ENCODE peak calls at places on chromosomes 3 and 15, in four cellular contexts. G is transverse colon, A is uterus, V is tibial nerve. F is an unnamed sample.

GRCh38 chr3:55183259-55183658 is 255.4 kb upstream of the LRTM1 start:
- DNase-seq in V (no peak), A (no peak), G (no peak), F (no peak)

GRCh38 chr3:16248556-16248955 is 16.2 kb downstream of the DPH3 start:
- DNase-seq in G (no peak), V (no peak), A (no peak), F (no peak)

GRCh38 chr3:180433172-180433571 is 168.8 kb upstream of the TTC14 start:
- DNase-seq in G (no peak), A (no peak), V (no peak), F (no peak)

GRCh38 chr3:12900885-12901411 is 59.6 kb upstream of the RPL32 start:
- DNase-seq in V (no peak), A (no peak), G (no peak), F (no peak)

GRCh38 chr15:74318376-74319137 is 48.9 kb downstream of the CYP11A1 start:
- DNase-seq in G (no peak), V (no peak), A (peak; percentile 36), F (peak; percentile 73)

GRCh38 chr3:117192888-117193287 is 483.3 kb downstream of the TUSC7 start:
- DNase-seq in A (no peak), G (no peak), V (no peak), F (no peak)

GRCh38 chr15:67820992-67821783 is 4.1 kb upstream of the SKOR1 start:
- DNase-seq in G (peak; percentile 32), V (peak; percentile 39), A (peak; percentile 45), F (peak; percentile 72)

GRCh38 chr3:46410669-46411068 is 3.6 kb downstream of the CCRL2 start:
- DNase-seq in A (no peak), V (no peak), G (no peak), F (no peak)

GRCh38 chr3:47542614-47543173 is 29.2 kb upstream of the ELP6 start:
- DNase-seq in A (peak; percentile 68), G (peak; percentile 14), V (no peak), F (no peak)

GRCh38 chr3:135456182-135456790 is 509.2 kb upstream of the PPP2R3A start:
- DNase-seq in G (no peak), V (no peak), A (no peak), F (no peak)

GRCh38 chr15:84818221-84819131 is 1.3 kb downstream of the ALPK3 start:
- DNase-seq in G (no peak), A (no peak), V (no peak), F (no peak)

GRCh38 chr15:89002281-89002761 is 85.9 kb upstream of the ABHD2 start:
- DNase-seq in V (no peak), G (peak; percentile 47), A (no peak), F (peak; percentile 30)

GRCh38 chr3:69294014-69294771 is 91.7 kb downstream of the FRMD4B start:
- DNase-seq in V (no peak), A (no peak), G (no peak), F (no peak)

GRCh38 chr3:124688580-124689454 is 41.4 kb upstream of the UMPS start:
- DNase-seq in A (peak; percentile 64), G (peak; percentile 83), V (peak; percentile 67), F (peak; percentile 68)

GRCh38 chr3:101383156-101383575 is 62.8 kb upstream of the IMPG2 start:
- DNase-seq in V (no peak), A (peak; percentile 49), G (no peak), F (no peak)

GRCh38 chr3:138180375-138181029 is 5.8 kb upstream of the DBR1 start:
- DNase-seq in A (no peak), V (no peak), G (peak; percentile 26), F (no peak)

GRCh38 chr3:30401971-30402370 is 204.4 kb upstream of the TGFBR2 start:
- DNase-seq in V (peak; percentile 13), G (no peak), A (no peak), F (peak; percentile 14)

GRCh38 chr3:158167737-158168469 is 58.0 kb downstream of the RSRC1 start:
- DNase-seq in G (no peak), V (no peak), A (no peak), F (no peak)

GRCh38 chr15:52559583-52559982 is 9.2 kb downstream of the ARPP19 start:
- DNase-seq in A (no peak), V (no peak), G (no peak), F (no peak)

GRCh38 chr15:51077565-51078153 is 17.0 kb downstream of the TNFAIP8L3 start:
- DNase-seq in V (peak; percentile 64), G (peak; percentile 71), A (peak; percentile 86), F (peak; percentile 71)

GRCh38 chr15:81049835-81050234 is 49.1 kb downstream of the TLNRD1 start:
- DNase-seq in A (no peak), V (no peak), G (no peak), F (no peak)

GRCh38 chr3:4808637-4809036 is 170.6 kb upstream of the BHLHE40 start:
- DNase-seq in G (no peak), V (no peak), A (no peak), F (no peak)

GRCh38 chr15:42371125-42371524 is 11.8 kb downstream of the CAPN3 start:
- DNase-seq in V (no peak), G (no peak), A (no peak), F (no peak)

GRCh38 chr3:120244834-120245225 is 40.2 kb downstream of the GPR156 start:
- DNase-seq in A (no peak), G (no peak), V (no peak), F (no peak)

GRCh38 chr3:43316783-43317460 is 30.6 kb downstream of the SNRK start:
- DNase-seq in G (no peak), A (no peak), V (no peak), F (no peak)

GRCh38 chr3:8549354-8549753 is 47.7 kb downstream of the LMCD1 start:
- DNase-seq in G (no peak), A (no peak), V (no peak), F (no peak)

GRCh38 chr3:8550619-8551018 is 49.0 kb downstream of the LMCD1 start:
- DNase-seq in V (peak; percentile 24), A (peak; percentile 66), G (no peak), F (no peak)

GRCh38 chr3:8546609-8547008 is 45.0 kb downstream of the LMCD1 start:
- DNase-seq in A (no peak), G (no peak), V (no peak), F (no peak)

GRCh38 chr3:8552223-8552762 is 50.7 kb downstream of the LMCD1 start:
- DNase-seq in G (no peak), A (no peak), V (no peak), F (no peak)

DNA sequence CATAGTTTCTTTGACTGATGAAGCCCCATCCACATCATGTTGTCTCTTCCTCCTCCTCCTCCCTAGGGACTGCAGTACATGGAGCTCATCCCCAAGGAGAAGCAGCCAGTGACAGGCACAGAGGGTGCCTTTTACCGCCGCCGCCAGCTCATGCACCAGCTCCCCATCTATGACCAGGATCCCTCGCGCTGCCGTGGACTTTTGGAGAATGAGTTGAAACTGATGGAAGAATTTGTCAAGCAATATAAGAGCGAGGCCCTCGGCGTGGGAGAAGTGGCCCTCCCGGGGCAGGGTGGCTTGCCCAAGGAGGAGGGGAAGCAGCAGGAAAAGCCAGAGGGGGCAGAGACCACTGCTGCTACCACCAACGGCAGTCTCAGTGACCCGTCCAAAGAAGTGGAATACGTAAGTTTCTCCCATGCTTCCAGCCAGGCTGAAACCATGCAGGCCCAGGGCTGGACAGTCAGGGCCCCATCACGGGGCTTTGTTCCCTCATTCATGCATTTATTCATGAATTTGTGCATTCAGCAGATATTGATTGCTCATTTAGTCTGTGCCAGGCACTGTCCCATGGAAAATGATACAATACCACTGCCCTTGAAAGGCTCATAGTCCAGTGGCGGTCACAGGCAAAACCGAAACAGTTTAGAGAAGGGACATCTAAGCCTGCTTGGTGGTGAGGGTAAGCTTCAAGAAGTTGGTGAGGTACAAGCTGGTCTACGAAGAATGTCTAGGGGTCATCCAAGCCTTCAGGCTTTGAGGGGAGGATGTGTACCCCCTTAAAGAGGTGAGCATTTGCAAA is 47.1 kb downstream of the LMCD1 start:
- DNase-seq in G (no peak), A (no peak), V (no peak), F (no peak)
- H3K36me3 ChIP-seq in G (no peaks in the 10 kb centered on the region), A (no peaks in the 10 kb centered on the region), V (peaks cover 83% of the 10 kb centered on the region), F (peaks cover 8% of the 10 kb centered on the region)

GRCh38 chr15:64619880-64620839 is 155.2 kb downstream of the RBPMS2 start:
- DNase-seq in V (no peak), G (no peak), A (no peak), F (no peak)

GRCh38 chr15:64624242-64624641 is 151.1 kb downstream of the RBPMS2 start:
- DNase-seq in V (no peak), A (no peak), G (no peak), F (no peak)

GRCh38 chr15:64620991-64621495 is 154.3 kb downstream of the RBPMS2 start:
- DNase-seq in A (no peak), V (no peak), G (no peak), F (no peak)

GRCh38 chr15:64623347-64624024 is 151.9 kb downstream of the RBPMS2 start:
- DNase-seq in G (no peak), A (no peak), V (no peak), F (no peak)

DNA sequence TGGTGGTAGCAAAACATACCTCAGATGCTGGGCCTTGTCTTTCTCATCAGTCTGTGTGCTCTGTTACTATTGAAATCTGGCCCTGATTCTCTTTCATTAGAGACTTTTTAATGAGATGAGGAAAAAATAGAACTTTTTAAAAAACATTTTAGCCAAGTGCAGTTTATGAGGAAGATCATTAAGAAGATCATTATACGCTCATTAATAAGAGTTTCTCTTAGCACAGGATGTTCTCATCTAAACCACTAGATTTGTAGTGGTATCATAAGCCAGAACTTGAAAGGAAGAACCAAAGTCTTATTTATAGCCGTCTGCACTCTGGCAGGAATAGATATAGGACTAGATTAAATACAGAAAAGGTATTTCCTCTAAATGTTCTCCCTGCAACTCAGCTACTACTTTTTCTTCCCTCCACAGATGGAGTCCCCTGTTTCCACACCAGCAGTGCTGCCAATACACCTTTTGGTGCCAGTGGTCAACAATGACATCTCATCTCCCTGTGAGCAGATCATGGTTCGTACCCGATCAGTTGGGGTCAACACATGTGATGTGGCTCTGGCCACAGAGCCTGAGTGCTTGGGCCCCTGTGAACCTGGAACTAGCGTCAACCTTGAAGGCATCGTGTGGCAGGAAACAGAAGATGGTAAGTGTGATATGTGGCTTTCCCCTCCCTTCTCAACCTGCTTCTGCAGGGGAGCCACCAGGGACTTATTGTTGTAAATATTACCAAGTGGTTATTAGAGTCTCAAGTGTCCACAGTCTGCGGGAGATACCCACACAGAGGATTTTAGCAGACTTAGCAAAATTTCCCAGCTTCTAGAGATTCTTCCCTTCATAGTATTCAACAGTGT is 152.8 kb downstream of the RBPMS2 start:
- DNase-seq in G (peak; percentile 19), V (no peak), A (no peak), F (no peak)
- H3K4me1 ChIP-seq in G (peaks cover 40% of the 10 kb centered on the region), V (peaks cover 42% of the 10 kb centered on the region), A (no peaks in the 10 kb centered on the region), F (peaks cover 24% of the 10 kb centered on the region)

GRCh38 chr3:32819086-32819450 is 1.3 kb downstream of the TRIM71 start:
- DNase-seq in A (no peak), V (no peak), G (no peak), F (no peak)
- TF ChIP-seq CTCF in A (no peak), V (no peak), G (no peak), F (no peak)

DNA sequence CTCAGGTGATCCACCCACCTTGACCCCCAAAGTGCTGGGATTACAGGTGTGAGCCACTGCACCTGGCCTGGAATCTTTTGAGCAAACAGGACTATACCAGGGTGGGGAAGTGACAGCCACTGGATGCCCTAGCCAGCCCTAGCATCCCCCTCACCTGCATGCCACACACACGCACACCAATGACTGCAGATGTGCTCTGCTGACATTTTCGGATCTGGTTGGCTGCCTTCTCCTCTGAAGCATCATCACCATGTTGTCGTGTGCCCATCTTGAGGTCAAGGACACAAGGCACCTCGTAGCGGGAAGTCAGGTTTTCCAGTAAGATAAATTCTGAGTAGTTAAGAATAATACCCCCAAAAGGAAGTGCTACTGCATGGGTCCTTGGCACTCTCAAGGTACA is 3.7 kb upstream of the NCKIPSD start:
- DNase-seq in G (no peak), A (no peak), V (no peak), F (no peak)
- H3K36me3 ChIP-seq in G (no peaks in the 10 kb centered on the region), A (no peaks in the 10 kb centered on the region), V (peaks cover 71% of the 10 kb centered on the region), F (peaks cover 61% of the 10 kb centered on the region)

GRCh38 chr15:101210466-101210865 is 41.4 kb downstream of the CHSY1 start:
- DNase-seq in G (no peak), V (no peak), A (no peak), F (no peak)
- H3K4me1 ChIP-seq in G (peaks cover 42% of the 10 kb centered on the region), V (peaks cover 74% of the 10 kb centered on the region), A (peaks cover 7% of the 10 kb centered on the region), F (peaks cover 39% of the 10 kb centered on the region)